ENCODE peak calls at places on chromosomes 5 and 9, in nine cellular contexts. D, S, G, B, A, P, Z, O and H are unnamed samples.

GRCh38 chr5:126597156-126597555 is 2.1 kb upstream of the ALDH7A1 start:
- DNase-seq in D (peak), S (no peak), G (peak), B (no peak), A (peak), P (no peak), Z (no peak), O (no peak), H (no peak)

GRCh38 chr9:71270554-71270953 is 149.1 kb upstream of the TRPM3 start:
- DNase-seq in D (no peak), S (no peak), G (no peak), B (no peak), A (no peak), P (no peak), Z (no peak), O (no peak), H (no peak)

GRCh38 chr9:84371737-84372136 is 31.2 kb upstream of the SLC28A3 start:
- DNase-seq in D (peak), S (no peak), G (no peak), B (no peak), A (peak), P (no peak), Z (no peak), O (no peak), H (no peak)

GRCh38 chr9:94269264-94269663 is 10.2 kb downstream of the ZNF169 start:
- DNase-seq in D (no peak), S (no peak), G (no peak), B (no peak), A (no peak), P (no peak), Z (no peak), O (no peak), H (no peak)

GRCh38 chr9:90878562-90878961 is 76.9 kb downstream of the SYK start:
- DNase-seq in D (no peak), S (no peak), G (no peak), B (no peak), A (no peak), P (no peak), Z (no peak), O (no peak), H (no peak)

GRCh38 chr5:79795764-79796398 is 106.2 kb downstream of the CMYA5 start:
- DNase-seq in D (no peak), S (no peak), G (no peak), B (no peak), A (no peak), P (no peak), Z (no peak), O (no peak), H (no peak)

GRCh38 chr9:110208031-110208430 is at the start of gene C9orf152:
- DNase-seq in D (no peak), S (no peak), G (no peak), B (no peak), A (no peak), P (no peak), Z (no peak), O (no peak), H (no peak)

GRCh38 chr5:137096149-137097103 is 402.7 kb downstream of the SPOCK1 start:
- DNase-seq in D (no peak), S (no peak), G (peak), B (no peak), A (no peak), P (no peak), Z (no peak), O (no peak), H (no peak)

GRCh38 chr9:4661165-4662095 is 664 bp upstream of the PLPP6 start:
- DNase-seq in D (no peak), S (no peak), G (no peak), B (no peak), A (peak), P (no peak), Z (no peak), O (no peak), H (no peak)

GRCh38 chr9:123371228-123371584 is 15.2 kb downstream of the CRB2 start:
- DNase-seq in D (no peak), S (no peak), G (no peak), B (no peak), A (no peak), P (no peak), Z (no peak), O (no peak), H (no peak)

GRCh38 chr5:124398471-124398870 is 348.0 kb downstream of the ZNF608 start:
- DNase-seq in D (no peak), S (no peak), G (no peak), B (no peak), A (peak), P (no peak), Z (no peak), O (no peak), H (no peak)

GRCh38 chr5:132496631-132497487 is 6.3 kb upstream of the IRF1 start:
- DNase-seq in D (peak), S (peak), G (peak), B (peak), A (peak), P (peak), Z (no peak), O (peak), H (peak)

GRCh38 chr9:129121483-129121882 is 10.3 kb downstream of the PTPA start:
- DNase-seq in D (no peak), S (no peak), G (no peak), B (no peak), A (peak), P (no peak), Z (no peak), O (no peak), H (no peak)

GRCh38 chr5:85990998-85991397 is 626.7 kb upstream of the COX7C start:
- DNase-seq in D (no peak), S (no peak), G (no peak), B (no peak), A (no peak), P (peak), Z (no peak), O (no peak), H (no peak)

GRCh38 chr5:134603059-134603458 is 29.6 kb downstream of the SAR1B start:
- DNase-seq in D (no peak), S (no peak), G (no peak), B (no peak), A (peak), P (no peak), Z (no peak), O (no peak), H (no peak)

GRCh38 chr9:70625078-70625477 is 210.6 kb upstream of the KLF9 start:
- DNase-seq in D (no peak), S (no peak), G (no peak), B (no peak), A (no peak), P (peak), Z (no peak), O (no peak), H (peak)

GRCh38 chr9:136144450-136144849 is 25.8 kb upstream of the TMEM250 start:
- DNase-seq in D (no peak), S (no peak), G (no peak), B (no peak), A (no peak), P (no peak), Z (no peak), O (no peak), H (no peak)

GRCh38 chr5:32206799-32207634 is 32.9 kb upstream of the GOLPH3 start:
- DNase-seq in D (no peak), S (no peak), G (no peak), B (peak), A (no peak), P (no peak), Z (no peak), O (no peak), H (no peak)

GRCh38 chr5:151288180-151288579 is 15.4 kb downstream of the SLC36A3 start:
- DNase-seq in D (no peak), S (no peak), G (no peak), B (no peak), A (no peak), P (peak), Z (no peak), O (no peak), H (peak)

GRCh38 chr5:14326035-14326909 is 183.1 kb downstream of the TRIO start:
- DNase-seq in D (peak), S (no peak), G (no peak), B (peak), A (no peak), P (peak), Z (no peak), O (no peak), H (peak)

GRCh38 chr5:32865475-32865874 is 154.4 kb downstream of the NPR3 start:
- DNase-seq in D (no peak), S (no peak), G (no peak), B (no peak), A (peak), P (no peak), Z (no peak), O (no peak), H (no peak)

GRCh38 chr9:135649508-135649907 is 10.2 kb upstream of the GLT6D1 start:
- DNase-seq in D (no peak), S (no peak), G (no peak), B (no peak), A (no peak), P (no peak), Z (no peak), O (no peak), H (no peak)

GRCh38 chr5:143086851-143087637 is 316.4 kb downstream of the NR3C1 start:
- DNase-seq in D (peak), S (no peak), G (peak), B (no peak), A (peak), P (peak), Z (no peak), O (no peak), H (peak)

GRCh38 chr9:22084336-22085035 is 75.4 kb upstream of the CDKN2B start:
- DNase-seq in D (peak), S (no peak), G (no peak), B (no peak), A (peak), P (no peak), Z (no peak), O (no peak), H (no peak)

GRCh38 chr5:33212900-33213299 is 227.9 kb upstream of the TARS1 start:
- DNase-seq in D (no peak), S (no peak), G (no peak), B (no peak), A (no peak), P (no peak), Z (no peak), O (no peak), H (no peak)

GRCh38 chr9:127637322-127637847 is 25.3 kb downstream of the STXBP1 start:
- DNase-seq in D (peak), S (peak), G (no peak), B (no peak), A (peak), P (no peak), Z (no peak), O (no peak), H (no peak)

GRCh38 chr5:7325975-7326911 is 69.7 kb upstream of the ADCY2 start:
- DNase-seq in D (no peak), S (no peak), G (no peak), B (no peak), A (no peak), P (no peak), Z (no peak), O (no peak), H (no peak)

GRCh38 chr5:78293856-78294249 is 645 bp downstream of the AP3B1 start:
- DNase-seq in D (no peak), S (no peak), G (no peak), B (peak), A (peak), P (peak), Z (no peak), O (no peak), H (no peak)

GRCh38 chr5:150492621-150493020 is 15.3 kb upstream of the NDST1 start:
- DNase-seq in D (peak), S (no peak), G (peak), B (no peak), A (peak), P (no peak), Z (no peak), O (no peak), H (no peak)

GRCh38 chr5:97405941-97406340 is 222.9 kb upstream of the RIOK2 start:
- DNase-seq in D (no peak), S (no peak), G (no peak), B (no peak), A (no peak), P (no peak), Z (no peak), O (no peak), H (no peak)

GRCh38 chr5:39661026-39661779 is 236.4 kb upstream of the DAB2 start:
- DNase-seq in D (no peak), S (no peak), G (no peak), B (no peak), A (peak), P (no peak), Z (no peak), O (no peak), H (no peak)

GRCh38 chr9:98485706-98486105 is 223.0 kb downstream of the GABBR2 start:
- DNase-seq in D (no peak), S (no peak), G (no peak), B (no peak), A (no peak), P (no peak), Z (no peak), O (no peak), H (no peak)

GRCh38 chr9:134778156-134778555 is 102.5 kb upstream of the FCN2 start:
- DNase-seq in D (no peak), S (no peak), G (no peak), B (no peak), A (no peak), P (no peak), Z (no peak), O (no peak), H (no peak)

GRCh38 chr5:78540335-78541057 is 108.1 kb downstream of the LHFPL2 start:
- DNase-seq in D (no peak), S (no peak), G (no peak), B (no peak), A (no peak), P (no peak), Z (no peak), O (no peak), H (peak)

GRCh38 chr5:67246546-67246945 is 49.9 kb upstream of the CD180 start:
- DNase-seq in D (no peak), S (no peak), G (no peak), B (no peak), A (no peak), P (no peak), Z (no peak), O (no peak), H (no peak)

GRCh38 chr5:158634713-158635112 is 465.0 kb downstream of the EBF1 start:
- DNase-seq in D (no peak), S (no peak), G (no peak), B (no peak), A (peak), P (no peak), Z (no peak), O (no peak), H (no peak)

GRCh38 chr5:14848385-14848784 is 23.2 kb downstream of the ANKH start:
- DNase-seq in D (no peak), S (no peak), G (no peak), B (no peak), A (no peak), P (no peak), Z (no peak), O (no peak), H (no peak)